ENCODE peak calls at places on chromosomes 2 and 18, in four cellular contexts. One of them, this sample, is unnamed.

GRCh38 chr2:235170016-235170415 is 218.2 kb downstream of the SH3BP4 start:
- DNase-seq in colonic mucosa: no peak
- DNase-seq in mammary epithelial cell: no peak
- DNase-seq in astrocyte of the cerebellum: no peak
- DNase-seq in this sample: no peak

GRCh38 chr2:234368861-234369261 is 128.0 kb downstream of the ARL4C start:
- DNase-seq in astrocyte of the cerebellum: no peak
- DNase-seq in colonic mucosa: no peak
- DNase-seq in mammary epithelial cell: peak
- DNase-seq in this sample: peak

GRCh38 chr2:200860092-200860795 is 4.2 kb downstream of the CLK1 start:
- DNase-seq in astrocyte of the cerebellum: no peak
- DNase-seq in colonic mucosa: no peak
- DNase-seq in mammary epithelial cell: peak
- DNase-seq in this sample: peak

GRCh38 chr2:218166791-218167190 is at the start of gene CXCR1:
- DNase-seq in colonic mucosa: no peak
- DNase-seq in astrocyte of the cerebellum: no peak
- DNase-seq in mammary epithelial cell: peak
- DNase-seq in this sample: peak

GRCh38 chr18:21123290-21123926 is 11.8 kb upstream of the ROCK1 start:
- DNase-seq in mammary epithelial cell: no peak
- DNase-seq in colonic mucosa: no peak
- DNase-seq in astrocyte of the cerebellum: no peak
- DNase-seq in this sample: no peak

GRCh38 chr2:9803023-9803805 is 40.1 kb upstream of the TAF1B start:
- DNase-seq in mammary epithelial cell: peak
- DNase-seq in colonic mucosa: peak
- DNase-seq in astrocyte of the cerebellum: no peak
- DNase-seq in this sample: no peak

GRCh38 chr2:138607746-138608145 is 106.2 kb downstream of the SPOPL start:
- DNase-seq in colonic mucosa: no peak
- DNase-seq in mammary epithelial cell: no peak
- DNase-seq in astrocyte of the cerebellum: no peak
- DNase-seq in this sample: no peak

GRCh38 chr2:96250188-96250587 is 15.6 kb downstream of the TMEM127 start:
- DNase-seq in astrocyte of the cerebellum: no peak
- DNase-seq in colonic mucosa: no peak
- DNase-seq in mammary epithelial cell: no peak
- DNase-seq in this sample: no peak

GRCh38 chr2:199457147-199458016 is at the start of gene SATB2:
- DNase-seq in astrocyte of the cerebellum: no peak
- DNase-seq in mammary epithelial cell: peak
- DNase-seq in colonic mucosa: peak
- DNase-seq in this sample: peak

GRCh38 chr2:188314314-188315054 is 22.8 kb downstream of the GULP1 start:
- DNase-seq in mammary epithelial cell: peak
- DNase-seq in colonic mucosa: no peak
- DNase-seq in astrocyte of the cerebellum: no peak
- DNase-seq in this sample: no peak

GRCh38 chr18:12312936-12313335 is 4.9 kb downstream of the TUBB6 start:
- DNase-seq in mammary epithelial cell: no peak
- DNase-seq in astrocyte of the cerebellum: no peak
- DNase-seq in colonic mucosa: no peak
- DNase-seq in this sample: no peak

GRCh38 chr2:217995741-217996141 is 7.1 kb downstream of the TNS1 start:
- DNase-seq in astrocyte of the cerebellum: no peak
- DNase-seq in mammary epithelial cell: no peak
- DNase-seq in colonic mucosa: peak
- DNase-seq in this sample: no peak

GRCh38 chr2:7625392-7626138 is 708.4 kb downstream of the RNF144A start:
- DNase-seq in colonic mucosa: no peak
- DNase-seq in astrocyte of the cerebellum: no peak
- DNase-seq in mammary epithelial cell: no peak
- DNase-seq in this sample: no peak

GRCh38 chr2:106098081-106098480 is 96.0 kb downstream of the UXS1 start:
- DNase-seq in mammary epithelial cell: no peak
- DNase-seq in colonic mucosa: no peak
- DNase-seq in astrocyte of the cerebellum: no peak
- DNase-seq in this sample: peak

GRCh38 chr2:151287513-151288250 is 1.8 kb downstream of the NMI start:
- DNase-seq in astrocyte of the cerebellum: no peak
- DNase-seq in colonic mucosa: no peak
- DNase-seq in mammary epithelial cell: no peak
- DNase-seq in this sample: no peak

GRCh38 chr18:43012951-43013350 is 102.5 kb downstream of the RIT2 start:
- DNase-seq in mammary epithelial cell: no peak
- DNase-seq in astrocyte of the cerebellum: no peak
- DNase-seq in colonic mucosa: no peak
- DNase-seq in this sample: no peak

GRCh38 chr2:132252191-132252893 is 90.6 kb upstream of the ANKRD30BL start:
- DNase-seq in colonic mucosa: no peak
- DNase-seq in mammary epithelial cell: no peak
- DNase-seq in astrocyte of the cerebellum: no peak
- DNase-seq in this sample: no peak

GRCh38 chr18:25736516-25736915 is 353.9 kb downstream of the SS18 start:
- DNase-seq in astrocyte of the cerebellum: peak
- DNase-seq in colonic mucosa: no peak
- DNase-seq in mammary epithelial cell: peak
- DNase-seq in this sample: no peak

GRCh38 chr18:7568426-7568825 is 1.3 kb downstream of the PTPRM start:
- DNase-seq in astrocyte of the cerebellum: no peak
- DNase-seq in mammary epithelial cell: no peak
- DNase-seq in colonic mucosa: peak
- DNase-seq in this sample: peak

GRCh38 chr18:67385455-67385854 is 131.1 kb downstream of the DSEL start:
- DNase-seq in mammary epithelial cell: no peak
- DNase-seq in astrocyte of the cerebellum: no peak
- DNase-seq in colonic mucosa: no peak
- DNase-seq in this sample: no peak

GRCh38 chr18:49464718-49465598 is 4.5 kb upstream of the DYM start:
- DNase-seq in astrocyte of the cerebellum: no peak
- DNase-seq in colonic mucosa: no peak
- DNase-seq in mammary epithelial cell: no peak
- DNase-seq in this sample: no peak

GRCh38 chr18:6661692-6662415 is 67.7 kb upstream of the ARHGAP28 start:
- DNase-seq in astrocyte of the cerebellum: no peak
- DNase-seq in colonic mucosa: no peak
- DNase-seq in mammary epithelial cell: no peak
- DNase-seq in this sample: no peak

GRCh38 chr2:189608799-189609422 is 28.3 kb upstream of the SLC40A1 start:
- DNase-seq in colonic mucosa: no peak
- DNase-seq in astrocyte of the cerebellum: no peak
- DNase-seq in mammary epithelial cell: peak
- DNase-seq in this sample: no peak

GRCh38 chr2:239033801-239034560 is 186.1 kb downstream of the TWIST2 start:
- DNase-seq in mammary epithelial cell: no peak
- DNase-seq in astrocyte of the cerebellum: no peak
- DNase-seq in colonic mucosa: no peak
- DNase-seq in this sample: no peak

GRCh38 chr2:172233947-172234715 is 131.4 kb upstream of the DLX2 start:
- DNase-seq in colonic mucosa: peak
- DNase-seq in astrocyte of the cerebellum: no peak
- DNase-seq in mammary epithelial cell: no peak
- DNase-seq in this sample: no peak

GRCh38 chr2:16042201-16042700 is 101.9 kb downstream of the MYCN start:
- DNase-seq in astrocyte of the cerebellum: no peak
- DNase-seq in mammary epithelial cell: no peak
- DNase-seq in colonic mucosa: no peak
- DNase-seq in this sample: no peak

GRCh38 chr2:152098798-152099654 is at the start of gene CACNB4:
- DNase-seq in colonic mucosa: peak
- DNase-seq in mammary epithelial cell: no peak
- DNase-seq in astrocyte of the cerebellum: no peak
- DNase-seq in this sample: peak

GRCh38 chr18:68779169-68779568 is 18.7 kb upstream of the CCDC102B start:
- DNase-seq in colonic mucosa: no peak
- DNase-seq in mammary epithelial cell: peak
- DNase-seq in astrocyte of the cerebellum: no peak
- DNase-seq in this sample: no peak

GRCh38 chr2:3101016-3101703 is 276.5 kb downstream of the EIPR1 start:
- DNase-seq in astrocyte of the cerebellum: no peak
- DNase-seq in colonic mucosa: no peak
- DNase-seq in mammary epithelial cell: no peak
- DNase-seq in this sample: no peak

GRCh38 chr2:10415048-10415447 is 33.1 kb downstream of the ODC1 start:
- DNase-seq in astrocyte of the cerebellum: no peak
- DNase-seq in colonic mucosa: no peak
- DNase-seq in mammary epithelial cell: no peak
- DNase-seq in this sample: no peak

DNA sequence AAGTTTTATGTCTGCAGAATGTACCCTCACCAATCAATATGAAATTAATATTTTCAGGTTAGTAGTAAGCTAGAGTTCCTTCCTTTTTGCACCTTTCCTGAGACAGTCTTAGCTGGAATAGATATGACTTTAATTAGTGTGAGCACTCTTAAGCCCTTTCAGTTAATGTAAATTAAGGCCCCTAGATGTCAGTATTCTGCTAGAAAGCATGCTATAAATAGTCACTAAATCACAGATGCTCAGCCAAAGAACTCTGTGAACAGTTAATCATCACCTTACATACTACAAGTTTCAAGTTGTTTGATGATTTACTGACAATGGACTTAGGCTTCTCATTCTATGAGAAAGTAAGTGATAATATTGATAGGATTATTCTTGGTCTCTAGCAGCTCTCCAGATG is 413.7 kb downstream of the PTH2R start:
- DNase-seq in mammary epithelial cell: peak
- DNase-seq in colonic mucosa: no peak
- DNase-seq in astrocyte of the cerebellum: no peak
- DNase-seq in this sample: no peak
- TF ChIP-seq CTCF in mammary epithelial cell: peak
- TF ChIP-seq CTCF in colonic mucosa: no peak
- TF ChIP-seq CTCF in astrocyte of the cerebellum: peak
- TF ChIP-seq CTCF in this sample: no peak

GRCh38 chr2:126227250-126227649 is 428.7 kb upstream of the GYPC start:
- DNase-seq in colonic mucosa: no peak
- DNase-seq in astrocyte of the cerebellum: no peak
- DNase-seq in mammary epithelial cell: no peak
- DNase-seq in this sample: no peak
- TF ChIP-seq CTCF in colonic mucosa: no peak
- TF ChIP-seq CTCF in astrocyte of the cerebellum: no peak
- TF ChIP-seq CTCF in mammary epithelial cell: no peak
- TF ChIP-seq CTCF in this sample: no peak

GRCh38 chr2:179354739-179355537 is 90.3 kb upstream of the SESTD1 start:
- DNase-seq in astrocyte of the cerebellum: no peak
- DNase-seq in mammary epithelial cell: no peak
- DNase-seq in colonic mucosa: no peak
- DNase-seq in this sample: no peak
- TF ChIP-seq CTCF in astrocyte of the cerebellum: no peak
- TF ChIP-seq CTCF in mammary epithelial cell: peak
- TF ChIP-seq CTCF in colonic mucosa: no peak
- TF ChIP-seq CTCF in this sample: no peak

GRCh38 chr2:14451312-14451711 is 181.2 kb upstream of the LRATD1 start:
- DNase-seq in mammary epithelial cell: no peak
- DNase-seq in colonic mucosa: no peak
- DNase-seq in astrocyte of the cerebellum: no peak
- DNase-seq in this sample: no peak
- TF ChIP-seq CTCF in mammary epithelial cell: peak
- TF ChIP-seq CTCF in colonic mucosa: no peak
- TF ChIP-seq CTCF in astrocyte of the cerebellum: no peak
- TF ChIP-seq CTCF in this sample: no peak